ENCODE peak calls at places on chromosomes 5 and 9, in nine cellular contexts. B, X, A, Z, J, L, O, U and Q are unnamed samples.

GRCh38 chr5:131466171-131466766 is 168.8 kb downstream of the RAPGEF6 start:
- DNase-seq in B (no peak), X (no peak), A (no peak), Z (no peak), J (peak; percentile 18), L (no peak), O (no peak), U (no peak), Q (no peak)

GRCh38 chr9:126989847-126990821 is 75.6 kb downstream of the RALGPS1 start:
- DNase-seq in B (no peak), X (peak; percentile 75), A (peak; percentile 88), Z (no peak), J (no peak), L (peak; percentile 75), O (peak; percentile 18), U (no peak), Q (peak; percentile 79)

GRCh38 chr5:143016777-143017374 is 246.7 kb downstream of the ARHGAP26 start:
- DNase-seq in B (no peak), X (no peak), A (no peak), Z (peak; percentile 25), J (peak; percentile 68), L (peak; percentile 32), O (no peak), U (no peak), Q (no peak)

GRCh38 chr5:71872465-71872864 is 153.4 kb downstream of the CARTPT start:
- DNase-seq in B (no peak), X (no peak), A (no peak), Z (no peak), J (no peak), L (no peak), O (no peak), U (no peak), Q (no peak)

GRCh38 chr5:140107312-140108092 is 6.4 kb upstream of the PURA start:
- DNase-seq in B (peak; percentile 96), X (peak; percentile 79), A (peak; percentile 93), Z (peak; percentile 92), J (peak; percentile 97), L (peak; percentile 93), O (peak; percentile 94), U (peak; percentile 99), Q (peak; percentile 94)

GRCh38 chr5:78377718-78378105 is 17.3 kb downstream of the SCAMP1 start:
- DNase-seq in B (no peak), X (no peak), A (no peak), Z (no peak), J (no peak), L (no peak), O (no peak), U (no peak), Q (no peak)

GRCh38 chr5:42005561-42006153 is 80.6 kb downstream of the FBXO4 start:
- DNase-seq in B (peak; percentile 4), X (no peak), A (no peak), Z (no peak), J (peak; percentile 39), L (no peak), O (no peak), U (no peak), Q (no peak)

GRCh38 chr5:150489358-150490295 is 18.3 kb upstream of the NDST1 start:
- DNase-seq in B (no peak), X (no peak), A (no peak), Z (no peak), J (no peak), L (no peak), O (no peak), U (peak; percentile 89), Q (no peak)

GRCh38 chr5:180669661-180670060 is 20.3 kb upstream of the FLT4 start:
- DNase-seq in B (no peak), X (no peak), A (no peak), Z (no peak), J (no peak), L (no peak), O (no peak), U (no peak), Q (no peak)

GRCh38 chr5:175847503-175847902 is 23.9 kb upstream of the CPLX2 start:
- DNase-seq in B (no peak), X (no peak), A (no peak), Z (no peak), J (no peak), L (no peak), O (no peak), U (no peak), Q (no peak)

GRCh38 chr5:130337179-130337888 is 433.1 kb downstream of the CHSY3 start:
- DNase-seq in B (no peak), X (no peak), A (no peak), Z (no peak), J (no peak), L (peak; percentile 10), O (no peak), U (no peak), Q (no peak)

GRCh38 chr5:63230754-63231153 is 652.1 kb downstream of the LRRC70 start:
- DNase-seq in B (no peak), X (no peak), A (no peak), Z (no peak), J (no peak), L (no peak), O (no peak), U (no peak), Q (no peak)

GRCh38 chr5:124102491-124102890 is 590.5 kb downstream of the CSNK1G3 start:
- DNase-seq in B (no peak), X (no peak), A (no peak), Z (no peak), J (no peak), L (no peak), O (no peak), U (no peak), Q (no peak)

GRCh38 chr9:15221746-15222145 is 85.3 kb downstream of the TTC39B start:
- DNase-seq in B (no peak), X (no peak), A (no peak), Z (no peak), J (no peak), L (no peak), O (no peak), U (no peak), Q (no peak)

GRCh38 chr5:10479226-10479721 is 37.6 kb downstream of the ROPN1L start:
- DNase-seq in B (no peak), X (no peak), A (no peak), Z (peak; percentile 97), J (no peak), L (no peak), O (no peak), U (peak; percentile 62), Q (no peak)

GRCh38 chr9:68710082-68710481 is 5.0 kb downstream of the PIP5K1B start:
- DNase-seq in B (no peak), X (no peak), A (no peak), Z (no peak), J (no peak), L (no peak), O (no peak), U (no peak), Q (no peak)

GRCh38 chr9:71859939-71860338 is 51.1 kb downstream of the ABHD17B start:
- DNase-seq in B (no peak), X (no peak), A (no peak), Z (no peak), J (no peak), L (no peak), O (no peak), U (no peak), Q (no peak)

GRCh38 chr5:127440831-127441230 is 76.6 kb upstream of the PRRC1 start:
- DNase-seq in B (no peak), X (no peak), A (no peak), Z (no peak), J (no peak), L (no peak), O (no peak), U (no peak), Q (no peak)

GRCh38 chr9:72948906-72949582 is 3.8 kb downstream of the ALDH1A1 start:
- DNase-seq in B (no peak), X (no peak), A (no peak), Z (no peak), J (no peak), L (no peak), O (no peak), U (no peak), Q (no peak)

GRCh38 chr9:69785757-69786156 is 25.9 kb upstream of the PTAR1 start:
- DNase-seq in B (no peak), X (no peak), A (no peak), Z (no peak), J (peak; percentile 17), L (no peak), O (no peak), U (no peak), Q (no peak)

GRCh38 chr5:69498384-69498783 is 5.8 kb downstream of the OCLN start:
- DNase-seq in B (no peak), X (no peak), A (no peak), Z (no peak), J (no peak), L (no peak), O (no peak), U (no peak), Q (no peak)
- H3K4me1 ChIP-seq in B (no peaks in the 10 kb centered on the region), X (no peaks in the 10 kb centered on the region), A (no peaks in the 10 kb centered on the region), Z (peaks cover 87% of the 10 kb centered on the region), J (peaks cover 3% of the 10 kb centered on the region), L (peaks cover 12% of the 10 kb centered on the region), O (peaks cover 32% of the 10 kb centered on the region), U (peaks cover 14% of the 10 kb centered on the region), Q (peaks cover 6% of the 10 kb centered on the region)

DNA sequence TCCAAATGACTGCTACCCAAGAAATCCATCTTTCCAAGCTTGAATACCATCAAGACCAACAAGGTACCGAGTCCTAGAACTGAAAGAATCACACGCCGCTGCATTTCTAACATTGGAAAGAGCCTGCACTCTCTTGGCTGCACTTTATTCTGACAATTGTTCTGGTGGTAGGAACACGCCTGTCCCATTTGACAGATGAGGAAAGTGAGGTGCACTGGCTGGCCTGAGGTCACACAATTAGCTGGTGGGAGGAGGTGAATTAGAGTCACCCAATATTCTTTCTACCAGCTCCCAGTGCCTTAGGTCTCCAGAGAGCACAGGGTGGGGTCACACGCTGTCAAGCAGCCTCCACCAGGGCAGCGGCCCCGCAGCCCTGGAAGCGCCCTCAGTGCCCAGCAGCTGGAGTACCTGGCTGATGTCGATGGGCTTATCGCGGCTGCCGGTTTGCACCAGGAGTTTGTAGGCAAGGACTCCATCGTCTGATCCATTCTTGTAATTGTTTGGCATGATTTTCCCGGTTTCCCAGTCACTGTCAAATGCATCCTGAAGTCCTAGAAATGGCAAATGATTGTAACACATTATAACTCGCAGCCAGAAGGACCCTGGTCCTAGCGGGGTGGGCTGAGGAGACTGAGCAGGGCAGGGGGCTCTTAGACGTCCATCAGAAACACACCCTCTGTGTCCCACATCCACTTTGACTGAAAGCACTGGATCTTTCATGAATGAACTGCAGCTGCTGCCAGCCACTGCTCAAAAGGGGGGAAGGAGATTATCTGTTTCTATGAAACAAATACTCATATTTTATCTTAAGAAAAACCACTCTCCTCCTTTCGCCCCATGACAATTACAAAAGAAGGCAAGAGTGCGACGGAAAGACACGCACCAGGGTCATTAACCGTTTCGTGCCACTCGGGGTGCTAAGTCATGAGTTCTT is 55.1 kb downstream of the PTCH1 start:
- DNase-seq in B (no peak), X (no peak), A (no peak), Z (no peak), J (no peak), L (no peak), O (no peak), U (no peak), Q (no peak)
- H3K4me3 ChIP-seq in B (peak overlapping the region; percentile 59), X (peak overlapping the region; percentile 32), A (no peak overlapping the region), Z (no peak overlapping the region), J (no peak overlapping the region), L (peak overlapping the region; percentile 46), O (no peak overlapping the region), U (no peak overlapping the region), Q (peak overlapping the region; percentile 50)

GRCh38 chr9:93128715-93129224 is 5.3 kb downstream of the NINJ1 start:
- DNase-seq in B (no peak), X (no peak), A (no peak), Z (no peak), J (no peak), L (no peak), O (no peak), U (no peak), Q (no peak)
- H3K4me1 ChIP-seq in B (peaks cover 76% of the 10 kb centered on the region), X (peaks cover 65% of the 10 kb centered on the region), A (peaks cover 3% of the 10 kb centered on the region), Z (peaks cover 19% of the 10 kb centered on the region), J (peaks cover 7% of the 10 kb centered on the region), L (peaks cover 91% of the 10 kb centered on the region), O (peaks cover 23% of the 10 kb centered on the region), U (peaks cover 99% of the 10 kb centered on the region), Q (peaks cover 8% of the 10 kb centered on the region)

GRCh38 chr5:138096997-138097828 is 13.4 kb downstream of the WNT8A start:
- DNase-seq in B (no peak), X (no peak), A (no peak), Z (no peak), J (no peak), L (no peak), O (no peak), U (no peak), Q (no peak)
- H3K4me3 ChIP-seq in B (no peak overlapping the region), X (no peak overlapping the region), A (no peak overlapping the region), Z (no peak overlapping the region), J (no peak overlapping the region), L (no peak overlapping the region), O (no peak overlapping the region), U (no peak overlapping the region), Q (no peak overlapping the region)